ENCODE peak calls at places on chromosomes 6 and 20, in seven cellular contexts. P is heart right ventricle, J is spleen, U is SK-N-SH, R is heart left ventricle, L is stomach, D is Peyer's patch. W is an unnamed sample.

GRCh38 chr6:110353420-110353819 is 4.7 kb downstream of the METTL24 start:
- DNase-seq in P (no peak), J (no peak), U (no peak), R (no peak), L (no peak), D (no peak), W (no peak)

GRCh38 chr6:28468056-28468455 is 24.8 kb upstream of the ZSCAN23 start:
- DNase-seq in P (no peak), J (no peak), U (no peak), R (no peak), L (no peak), D (no peak), W (no peak)

GRCh38 chr6:167094820-167095637 is 27.9 kb upstream of the CCR6 start:
- DNase-seq in P (no peak), J (no peak), U (no peak), R (no peak), L (no peak), D (peak; percentile 72), W (no peak)

GRCh38 chr6:159169193-159169555 is at the start of gene FNDC1:
- DNase-seq in P (no peak), J (no peak), U (peak; percentile 90), R (no peak), L (no peak), D (no peak), W (peak; percentile 71)

GRCh38 chr20:24497851-24498250 is 28.4 kb downstream of the SYNDIG1 start:
- DNase-seq in P (no peak), J (no peak), U (peak; percentile 37), R (no peak), L (peak; percentile 64), D (no peak), W (peak; percentile 76)

GRCh38 chr6:168111911-168112310 is 32.9 kb upstream of the FRMD1 start:
- DNase-seq in P (no peak), J (peak; percentile 56), U (no peak), R (no peak), L (no peak), D (no peak), W (no peak)

GRCh38 chr6:37565267-37566208 is 65.8 kb upstream of the CCDC167 start:
- DNase-seq in P (peak; percentile 8), J (no peak), U (peak; percentile 87), R (no peak), L (no peak), D (no peak), W (peak; percentile 93)

GRCh38 chr6:104952911-104953409 is 3.9 kb upstream of the LIN28B start:
- DNase-seq in P (no peak), J (no peak), U (no peak), R (no peak), L (no peak), D (no peak), W (no peak)

GRCh38 chr6:168479421-168479820 is 38.4 kb downstream of the SMOC2 start:
- DNase-seq in P (no peak), J (no peak), U (no peak), R (no peak), L (no peak), D (no peak), W (no peak)

GRCh38 chr6:53119349-53119748 is 29.3 kb downstream of the GCM1 start:
- DNase-seq in P (no peak), J (no peak), U (no peak), R (no peak), L (no peak), D (no peak), W (no peak)

GRCh38 chr6:129134535-129134934 is 251.6 kb downstream of the LAMA2 start:
- DNase-seq in P (no peak), J (no peak), U (no peak), R (no peak), L (no peak), D (no peak), W (no peak)

GRCh38 chr6:133568970-133569889 is 319.7 kb upstream of the TCF21 start:
- DNase-seq in P (peak; percentile 16), J (no peak), U (peak; percentile 50), R (peak; percentile 8), L (no peak), D (no peak), W (peak; percentile 33)

DNA sequence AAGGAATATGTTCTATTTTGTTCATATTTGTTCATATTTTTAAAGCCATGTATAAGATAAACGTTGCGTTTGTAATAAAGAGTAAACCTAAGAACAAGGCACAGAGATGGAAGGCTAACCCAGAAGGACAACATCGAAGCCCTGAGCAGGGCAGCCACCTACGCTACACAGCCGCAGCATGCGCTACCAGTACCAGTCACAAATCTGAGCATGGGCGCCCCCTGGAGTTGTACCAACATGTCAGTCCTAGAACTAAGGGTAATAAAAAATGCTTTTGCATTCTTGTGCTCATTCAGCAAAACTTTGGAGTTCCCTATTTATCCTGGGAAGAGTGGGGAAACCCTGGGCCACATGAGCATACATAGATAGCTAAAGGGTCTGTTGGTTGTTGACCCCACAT is 70.6 kb downstream of the PLEKHG1 start:
- DNase-seq in P (no peak), J (no peak), U (no peak), R (no peak), L (no peak), D (no peak), W (no peak)
- TF ChIP-seq CTCF in P (no peak), J (no peak), U (no peak), R (no peak), L (no peak), D (no peak), W (no peak)

GRCh38 chr6:56663344-56663743 is 20.7 kb upstream of the DST start:
- DNase-seq in P (no peak), J (no peak), U (no peak), R (no peak), L (no peak), D (no peak), W (peak; percentile 16)
- H3K4me1 ChIP-seq in P (peaks cover 72% of the 10 kb centered on the region), J (no peaks in the 10 kb centered on the region), U (peaks cover 20% of the 10 kb centered on the region), R (peaks cover 14% of the 10 kb centered on the region), L (peaks cover 20% of the 10 kb centered on the region), D (no peaks in the 10 kb centered on the region), W (no peaks in the 10 kb centered on the region)

DNA sequence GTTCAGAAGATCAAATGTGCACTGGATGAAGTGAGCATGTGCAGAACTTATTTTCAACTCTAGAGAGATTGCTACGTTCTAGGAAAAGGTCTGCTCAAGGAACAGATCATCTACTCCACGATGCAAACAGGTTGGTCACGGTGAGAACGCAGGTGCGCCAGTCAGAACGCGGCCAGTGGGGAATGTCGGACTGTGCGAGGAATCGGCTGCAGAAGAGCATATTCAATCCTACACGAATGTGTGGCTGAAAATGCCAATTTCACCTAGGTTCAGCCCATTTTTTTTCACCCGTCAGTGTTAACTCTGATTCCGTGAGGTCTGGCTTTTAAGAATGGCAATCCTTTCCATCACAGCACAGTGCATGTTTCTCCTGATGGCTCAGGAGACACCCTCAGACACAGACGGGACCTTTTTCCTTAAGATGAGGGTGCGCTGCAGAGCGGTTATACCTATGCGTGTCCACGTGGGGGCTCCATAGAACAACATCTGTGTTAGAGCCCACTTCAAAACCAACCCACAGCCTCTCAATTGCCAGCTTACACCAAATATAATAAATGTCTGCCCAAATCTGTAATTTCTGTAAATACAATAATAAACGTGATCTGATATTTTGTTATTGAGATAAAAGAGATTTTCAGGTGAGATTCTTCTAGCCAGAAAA is 250.4 kb downstream of the FOXA2 start:
- DNase-seq in P (peak; percentile 19), J (no peak), U (peak; percentile 65), R (peak; percentile 44), L (peak; percentile 63), D (peak; percentile 24), W (peak; percentile 63)
- TF ChIP-seq CTCF in P (peak; percentile 76), J (peak; percentile 65), U (peak; percentile 77), R (peak; percentile 69), L (peak; percentile 77), D (peak; percentile 61), W (peak; percentile 81)

GRCh38 chr6:136764522-136764993 is 27.7 kb downstream of the MAP3K5 start:
- DNase-seq in P (no peak), J (no peak), U (no peak), R (no peak), L (no peak), D (peak; percentile 64), W (no peak)
- H3K4me1 ChIP-seq in P (peaks cover 67% of the 10 kb centered on the region), J (peaks cover 87% of the 10 kb centered on the region), U (peaks cover 16% of the 10 kb centered on the region), R (peaks cover 19% of the 10 kb centered on the region), L (peaks cover 84% of the 10 kb centered on the region), D (no peaks in the 10 kb centered on the region), W (peaks cover 4% of the 10 kb centered on the region)

W was measured in BE2C.